ENCODE peak calls at places on chromosomes 1 and 21, in seven cellular contexts. One of them, this sample, is unnamed.

GRCh38 chr1:178262101-178262500 is 168.2 kb downstream of the RASAL2 start:
- DNase-seq in upper lobe of right lung: no peak
- DNase-seq in fibroblast of lung: peak; percentile 90
- DNase-seq in progenitor cell of endocrine pancreas: no peak
- DNase-seq in AG09319: peak; percentile 43
- DNase-seq in mesothelial cell of epicardium: no peak
- DNase-seq in MM.1S: no peak
- DNase-seq in this sample: no peak

GRCh38 chr1:94962745-94963265 is 35.9 kb upstream of the CNN3 start:
- DNase-seq in progenitor cell of endocrine pancreas: no peak
- DNase-seq in fibroblast of lung: peak; percentile 65
- DNase-seq in mesothelial cell of epicardium: no peak
- DNase-seq in upper lobe of right lung: no peak
- DNase-seq in MM.1S: peak; percentile 51
- DNase-seq in AG09319: no peak
- DNase-seq in this sample: no peak

GRCh38 chr21:36792505-36792967 is 93.6 kb downstream of the SIM2 start:
- DNase-seq in MM.1S: no peak
- DNase-seq in progenitor cell of endocrine pancreas: no peak
- DNase-seq in mesothelial cell of epicardium: no peak
- DNase-seq in fibroblast of lung: no peak
- DNase-seq in AG09319: no peak
- DNase-seq in upper lobe of right lung: no peak
- DNase-seq in this sample: no peak

GRCh38 chr1:238752332-238752731 is 634.0 kb upstream of the CHRM3 start:
- DNase-seq in mesothelial cell of epicardium: no peak
- DNase-seq in fibroblast of lung: no peak
- DNase-seq in upper lobe of right lung: no peak
- DNase-seq in progenitor cell of endocrine pancreas: no peak
- DNase-seq in MM.1S: no peak
- DNase-seq in AG09319: no peak
- DNase-seq in this sample: no peak

GRCh38 chr21:43306911-43307676 is 119.8 kb downstream of the SIK1 start:
- DNase-seq in progenitor cell of endocrine pancreas: no peak
- DNase-seq in MM.1S: peak; percentile 91
- DNase-seq in AG09319: no peak
- DNase-seq in upper lobe of right lung: peak; percentile 63
- DNase-seq in fibroblast of lung: no peak
- DNase-seq in mesothelial cell of epicardium: no peak
- DNase-seq in this sample: no peak

GRCh38 chr1:5493708-5494390 is 498.4 kb downstream of the NPHP4 start:
- DNase-seq in MM.1S: no peak
- DNase-seq in AG09319: no peak
- DNase-seq in upper lobe of right lung: no peak
- DNase-seq in mesothelial cell of epicardium: no peak
- DNase-seq in fibroblast of lung: no peak
- DNase-seq in progenitor cell of endocrine pancreas: no peak
- DNase-seq in this sample: no peak

GRCh38 chr1:215114154-215114933 is 31.8 kb downstream of the KCNK2 start:
- DNase-seq in upper lobe of right lung: no peak
- DNase-seq in mesothelial cell of epicardium: no peak
- DNase-seq in MM.1S: no peak
- DNase-seq in progenitor cell of endocrine pancreas: no peak
- DNase-seq in fibroblast of lung: peak; percentile 93
- DNase-seq in AG09319: peak; percentile 42
- DNase-seq in this sample: no peak

GRCh38 chr1:54965624-54966340 is 14.6 kb upstream of the TMEM61 start:
- DNase-seq in progenitor cell of endocrine pancreas: no peak
- DNase-seq in fibroblast of lung: peak; percentile 56
- DNase-seq in upper lobe of right lung: no peak
- DNase-seq in AG09319: no peak
- DNase-seq in mesothelial cell of epicardium: peak; percentile 30
- DNase-seq in MM.1S: peak; percentile 34
- DNase-seq in this sample: no peak

GRCh38 chr1:215992620-215993019 is 425.5 kb downstream of the KCTD3 start:
- DNase-seq in MM.1S: peak; percentile 14
- DNase-seq in progenitor cell of endocrine pancreas: no peak
- DNase-seq in fibroblast of lung: peak; percentile 51
- DNase-seq in mesothelial cell of epicardium: no peak
- DNase-seq in AG09319: no peak
- DNase-seq in upper lobe of right lung: no peak
- DNase-seq in this sample: peak; percentile 3

GRCh38 chr1:86650065-86650464 is 54.3 kb upstream of the SH3GLB1 start:
- DNase-seq in upper lobe of right lung: no peak
- DNase-seq in fibroblast of lung: no peak
- DNase-seq in AG09319: no peak
- DNase-seq in progenitor cell of endocrine pancreas: no peak
- DNase-seq in mesothelial cell of epicardium: no peak
- DNase-seq in MM.1S: no peak
- DNase-seq in this sample: no peak
- TF ChIP-seq CTCF in upper lobe of right lung: no peak
- TF ChIP-seq CTCF in fibroblast of lung: no peak
- TF ChIP-seq CTCF in AG09319: no peak
- TF ChIP-seq CTCF in progenitor cell of endocrine pancreas: no peak
- TF ChIP-seq CTCF in mesothelial cell of epicardium: no peak
- TF ChIP-seq CTCF in MM.1S: no peak
- TF ChIP-seq CTCF in this sample: no peak

GRCh38 chr1:171226757-171227370 is 21.4 kb upstream of the FMO1 start:
- DNase-seq in progenitor cell of endocrine pancreas: no peak
- DNase-seq in AG09319: peak; percentile 57
- DNase-seq in upper lobe of right lung: no peak
- DNase-seq in mesothelial cell of epicardium: no peak
- DNase-seq in fibroblast of lung: peak; percentile 86
- DNase-seq in MM.1S: peak; percentile 78
- DNase-seq in this sample: peak; percentile 39
- TF ChIP-seq CTCF in progenitor cell of endocrine pancreas: peak; percentile 89
- TF ChIP-seq CTCF in AG09319: peak; percentile 72
- TF ChIP-seq CTCF in upper lobe of right lung: peak; percentile 70
- TF ChIP-seq CTCF in mesothelial cell of epicardium: peak; percentile 80
- TF ChIP-seq CTCF in fibroblast of lung: peak; percentile 84
- TF ChIP-seq CTCF in MM.1S: peak; percentile 92
- TF ChIP-seq CTCF in this sample: peak; percentile 84

GRCh38 chr1:89669445-89669844 is 36.5 kb downstream of the LRRC8C start:
- DNase-seq in progenitor cell of endocrine pancreas: no peak
- DNase-seq in upper lobe of right lung: no peak
- DNase-seq in MM.1S: peak; percentile 18
- DNase-seq in AG09319: no peak
- DNase-seq in mesothelial cell of epicardium: no peak
- DNase-seq in fibroblast of lung: no peak
- DNase-seq in this sample: no peak
- TF ChIP-seq CTCF in progenitor cell of endocrine pancreas: no peak
- TF ChIP-seq CTCF in upper lobe of right lung: no peak
- TF ChIP-seq CTCF in MM.1S: no peak
- TF ChIP-seq CTCF in AG09319: no peak
- TF ChIP-seq CTCF in mesothelial cell of epicardium: no peak
- TF ChIP-seq CTCF in fibroblast of lung: no peak
- TF ChIP-seq CTCF in this sample: no peak

DNA sequence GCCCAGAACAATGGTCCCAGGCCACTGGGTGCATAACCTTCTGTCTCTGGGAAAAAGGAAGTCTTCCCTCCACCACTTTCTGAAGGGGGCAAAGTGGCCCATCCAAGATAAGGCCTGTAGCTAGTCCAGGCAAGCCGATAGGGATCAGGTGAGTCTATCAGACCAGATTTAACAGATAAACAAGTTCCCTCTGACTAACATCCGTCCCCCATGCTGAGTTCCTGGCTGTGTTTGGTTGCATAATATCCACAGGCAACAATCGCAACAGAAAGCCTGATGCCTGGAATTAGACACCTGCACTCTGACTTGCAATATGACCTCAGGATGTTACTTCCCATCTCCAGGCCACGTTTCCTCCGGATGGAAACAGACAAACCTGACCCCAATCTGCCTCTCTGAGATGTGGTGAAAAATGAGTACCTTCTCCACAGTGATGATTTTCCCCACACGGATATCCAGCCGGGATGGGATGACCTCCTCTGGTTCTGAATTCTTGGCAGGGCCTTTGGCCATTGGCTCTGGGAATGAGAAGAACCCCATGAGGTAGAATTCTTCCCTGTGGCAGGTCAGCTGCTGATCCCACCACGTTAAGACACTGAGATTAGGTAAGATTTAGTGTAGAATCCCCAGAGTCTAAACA is 36.4 kb downstream of the YARS1 start:
- DNase-seq in progenitor cell of endocrine pancreas: no peak
- DNase-seq in fibroblast of lung: no peak
- DNase-seq in upper lobe of right lung: no peak
- DNase-seq in AG09319: no peak
- DNase-seq in MM.1S: no peak
- DNase-seq in mesothelial cell of epicardium: no peak
- DNase-seq in this sample: no peak
- TF ChIP-seq CTCF in progenitor cell of endocrine pancreas: no peak
- TF ChIP-seq CTCF in fibroblast of lung: no peak
- TF ChIP-seq CTCF in upper lobe of right lung: no peak
- TF ChIP-seq CTCF in AG09319: no peak
- TF ChIP-seq CTCF in MM.1S: no peak
- TF ChIP-seq CTCF in mesothelial cell of epicardium: no peak
- TF ChIP-seq CTCF in this sample: no peak

GRCh38 chr1:84672080-84672735 is 18.1 kb downstream of the SSX2IP start:
- DNase-seq in AG09319: no peak
- DNase-seq in upper lobe of right lung: no peak
- DNase-seq in fibroblast of lung: no peak
- DNase-seq in mesothelial cell of epicardium: no peak
- DNase-seq in progenitor cell of endocrine pancreas: no peak
- DNase-seq in MM.1S: no peak
- DNase-seq in this sample: no peak

GRCh38 chr1:84669831-84670230 is 20.4 kb downstream of the SSX2IP start:
- DNase-seq in MM.1S: no peak
- DNase-seq in mesothelial cell of epicardium: no peak
- DNase-seq in fibroblast of lung: peak; percentile 61
- DNase-seq in upper lobe of right lung: no peak
- DNase-seq in AG09319: no peak
- DNase-seq in progenitor cell of endocrine pancreas: no peak
- DNase-seq in this sample: no peak

GRCh38 chr1:84674021-84674420 is 16.2 kb downstream of the SSX2IP start:
- DNase-seq in mesothelial cell of epicardium: no peak
- DNase-seq in upper lobe of right lung: no peak
- DNase-seq in progenitor cell of endocrine pancreas: no peak
- DNase-seq in AG09319: no peak
- DNase-seq in fibroblast of lung: no peak
- DNase-seq in MM.1S: no peak
- DNase-seq in this sample: no peak

GRCh38 chr1:84665703-84666317 is 24.5 kb downstream of the SSX2IP start:
- DNase-seq in mesothelial cell of epicardium: no peak
- DNase-seq in progenitor cell of endocrine pancreas: no peak
- DNase-seq in MM.1S: no peak
- DNase-seq in AG09319: no peak
- DNase-seq in upper lobe of right lung: no peak
- DNase-seq in fibroblast of lung: peak; percentile 63
- DNase-seq in this sample: no peak

DNA sequence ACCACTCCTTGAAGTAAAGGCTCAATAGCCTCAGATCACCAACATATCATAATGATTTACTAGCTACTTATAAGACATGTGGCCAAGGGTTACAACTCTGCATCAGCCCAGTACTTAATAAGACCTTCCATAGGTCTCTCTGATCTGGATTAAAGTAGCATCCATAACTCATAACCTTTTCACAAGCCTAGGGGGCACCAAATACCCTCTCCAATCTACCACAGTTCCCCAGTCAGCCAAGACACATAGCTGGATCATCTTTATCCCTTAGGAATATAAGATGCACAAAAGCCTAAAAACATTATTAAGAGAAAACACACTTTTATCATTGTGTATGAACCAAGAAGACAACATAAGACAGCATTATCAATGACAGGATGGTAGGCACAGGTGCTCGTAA is 22.1 kb downstream of the SSX2IP start:
- DNase-seq in AG09319: no peak
- DNase-seq in MM.1S: no peak
- DNase-seq in fibroblast of lung: peak; percentile 28
- DNase-seq in progenitor cell of endocrine pancreas: no peak
- DNase-seq in mesothelial cell of epicardium: no peak
- DNase-seq in upper lobe of right lung: no peak
- DNase-seq in this sample: no peak
- TF ChIP-seq CTCF in AG09319: peak; percentile 12
- TF ChIP-seq CTCF in MM.1S: no peak
- TF ChIP-seq CTCF in fibroblast of lung: peak; percentile 20
- TF ChIP-seq CTCF in progenitor cell of endocrine pancreas: no peak
- TF ChIP-seq CTCF in mesothelial cell of epicardium: no peak
- TF ChIP-seq CTCF in upper lobe of right lung: peak; percentile 17
- TF ChIP-seq CTCF in this sample: no peak

GRCh38 chr1:187264995-187265602 is 436.4 kb downstream of the PLA2G4A start:
- DNase-seq in progenitor cell of endocrine pancreas: peak; percentile 17
- DNase-seq in MM.1S: peak; percentile 61
- DNase-seq in mesothelial cell of epicardium: peak; percentile 55
- DNase-seq in fibroblast of lung: peak; percentile 73
- DNase-seq in AG09319: no peak
- DNase-seq in upper lobe of right lung: no peak
- DNase-seq in this sample: peak; percentile 23
- TF ChIP-seq CTCF in progenitor cell of endocrine pancreas: peak; percentile 78
- TF ChIP-seq CTCF in MM.1S: peak; percentile 80
- TF ChIP-seq CTCF in mesothelial cell of epicardium: no peak
- TF ChIP-seq CTCF in fibroblast of lung: no peak
- TF ChIP-seq CTCF in AG09319: no peak
- TF ChIP-seq CTCF in upper lobe of right lung: no peak
- TF ChIP-seq CTCF in this sample: peak; percentile 66

GRCh38 chr1:232837085-232837484 is 31.9 kb downstream of the MAP10 start:
- DNase-seq in progenitor cell of endocrine pancreas: no peak
- DNase-seq in fibroblast of lung: peak; percentile 8
- DNase-seq in mesothelial cell of epicardium: no peak
- DNase-seq in AG09319: no peak
- DNase-seq in upper lobe of right lung: no peak
- DNase-seq in MM.1S: no peak
- DNase-seq in this sample: no peak
- TF ChIP-seq CTCF in progenitor cell of endocrine pancreas: no peak
- TF ChIP-seq CTCF in fibroblast of lung: no peak
- TF ChIP-seq CTCF in mesothelial cell of epicardium: no peak
- TF ChIP-seq CTCF in AG09319: no peak
- TF ChIP-seq CTCF in upper lobe of right lung: no peak
- TF ChIP-seq CTCF in MM.1S: no peak
- TF ChIP-seq CTCF in this sample: no peak

GRCh38 chr1:91440845-91441244 is 36.2 kb upstream of the HFM1 start:
- DNase-seq in MM.1S: no peak
- DNase-seq in fibroblast of lung: peak; percentile 35
- DNase-seq in AG09319: no peak
- DNase-seq in upper lobe of right lung: no peak
- DNase-seq in mesothelial cell of epicardium: no peak
- DNase-seq in progenitor cell of endocrine pancreas: no peak
- DNase-seq in this sample: no peak
- TF ChIP-seq CTCF in MM.1S: no peak
- TF ChIP-seq CTCF in fibroblast of lung: no peak
- TF ChIP-seq CTCF in AG09319: peak; percentile 30
- TF ChIP-seq CTCF in upper lobe of right lung: peak; percentile 16
- TF ChIP-seq CTCF in mesothelial cell of epicardium: no peak
- TF ChIP-seq CTCF in progenitor cell of endocrine pancreas: no peak
- TF ChIP-seq CTCF in this sample: no peak

GRCh38 chr1:53330819-53331218 is 2.9 kb upstream of the LRP8 start:
- DNase-seq in fibroblast of lung: no peak
- DNase-seq in MM.1S: no peak
- DNase-seq in AG09319: no peak
- DNase-seq in progenitor cell of endocrine pancreas: no peak
- DNase-seq in upper lobe of right lung: peak; percentile 80
- DNase-seq in mesothelial cell of epicardium: no peak
- DNase-seq in this sample: no peak
- TF ChIP-seq CTCF in fibroblast of lung: no peak
- TF ChIP-seq CTCF in MM.1S: no peak
- TF ChIP-seq CTCF in AG09319: no peak
- TF ChIP-seq CTCF in progenitor cell of endocrine pancreas: no peak
- TF ChIP-seq CTCF in upper lobe of right lung: no peak
- TF ChIP-seq CTCF in mesothelial cell of epicardium: no peak
- TF ChIP-seq CTCF in this sample: no peak

This sample was measured in nephron progenitor cell.